ENCODE peak calls at places on chromosomes 6 and 20, in six cellular contexts. A, D, C, S, U and Y are unnamed samples.

GRCh38 chr6:76771076-76771634 is 692.1 kb downstream of the HTR1B start:
- DNase-seq in U (no peak), A (no peak), S (no peak), C (no peak), D (no peak), Y (peak)

GRCh38 chr20:63802469-63803240 is 28.4 kb downstream of the ZBTB46 start:
- DNase-seq in S (no peak), U (no peak), C (no peak), A (no peak), D (no peak), Y (no peak)

GRCh38 chr20:768426-768978 is at the start of gene SLC52A3:
- DNase-seq in D (peak), A (peak), U (no peak), C (no peak), S (peak), Y (peak)

GRCh38 chr20:53578492-53579222 is 15.0 kb downstream of the ZNF217 start:
- DNase-seq in A (peak), D (peak), S (peak), U (peak), C (no peak), Y (peak)

GRCh38 chr6:115976321-115976870 is 84.3 kb downstream of the FRK start:
- DNase-seq in A (no peak), D (no peak), C (no peak), S (no peak), U (no peak), Y (no peak)

GRCh38 chr20:23228912-23229311 is 121.7 kb upstream of the NXT1 start:
- DNase-seq in U (no peak), C (no peak), D (no peak), S (no peak), A (no peak), Y (no peak)

GRCh38 chr6:26305097-26305841 is 59.7 kb upstream of the BTN3A2 start:
- DNase-seq in A (peak), S (peak), U (no peak), C (no peak), D (peak), Y (peak)

GRCh38 chr6:13339863-13340635 is 11.7 kb upstream of the TBC1D7 start:
- DNase-seq in D (no peak), S (no peak), U (no peak), C (no peak), A (no peak), Y (no peak)

GRCh38 chr6:10759312-10759839 is 11.8 kb downstream of the TMEM14B start:
- DNase-seq in S (no peak), A (peak), D (peak), C (no peak), U (no peak), Y (no peak)

GRCh38 chr20:25526446-25526845 is 58.9 kb downstream of the NINL start:
- DNase-seq in D (no peak), A (no peak), U (no peak), C (no peak), S (no peak), Y (no peak)

GRCh38 chr6:162373192-162373591 is 354.4 kb downstream of the PRKN start:
- DNase-seq in S (no peak), C (no peak), U (no peak), D (peak), A (no peak), Y (no peak)

GRCh38 chr6:33886673-33887144 is 82.9 kb upstream of the MLN start:
- DNase-seq in C (no peak), U (no peak), D (no peak), S (peak), A (no peak), Y (no peak)

GRCh38 chr20:41509801-41510200 is 108.4 kb downstream of the CHD6 start:
- DNase-seq in A (no peak), U (no peak), S (peak), C (no peak), D (peak), Y (no peak)

GRCh38 chr6:18388252-18388651 is 1.1 kb downstream of the RNF144B start:
- DNase-seq in D (no peak), A (no peak), U (no peak), C (no peak), S (no peak), Y (no peak)

GRCh38 chr20:24950128-24950835 is 1.2 kb downstream of the CST7 start:
- DNase-seq in A (no peak), C (no peak), D (no peak), U (no peak), S (no peak), Y (peak)

DNA sequence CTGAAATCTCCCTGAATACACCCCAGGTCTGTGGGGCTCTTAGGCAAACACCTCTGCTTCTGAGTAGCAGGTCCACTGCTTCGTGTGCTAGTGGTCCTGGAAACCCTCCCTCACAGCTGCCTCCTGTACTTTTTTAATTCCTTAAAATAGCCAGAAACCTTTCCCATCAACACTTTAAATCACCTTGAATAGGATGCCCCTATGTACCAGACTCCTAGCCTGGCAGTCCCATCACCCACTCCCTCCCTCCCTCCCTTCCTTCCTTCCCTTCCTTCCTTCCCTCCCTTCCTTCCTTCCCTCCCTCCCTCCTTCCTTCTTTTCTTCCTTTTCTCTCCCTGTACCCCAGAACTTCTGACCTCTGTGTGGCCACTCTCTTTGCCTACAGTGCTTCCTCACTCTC is 239.3 kb upstream of the PRND start:
- DNase-seq in D (no peak), U (no peak), C (no peak), S (no peak), A (no peak), Y (no peak)
- TF ChIP-seq EP300 in D (no peak), U (no peak), C (no peak), S (no peak), A (no peak), Y (no peak)

GRCh38 chr6:158284340-158285210 is 27.7 kb upstream of the TULP4 start:
- DNase-seq in U (no peak), A (no peak), D (no peak), C (no peak), S (no peak), Y (no peak)
- TF ChIP-seq POLR2AphosphoS5 in U (no peak), A (no peak), D (no peak), C (no peak), S (no peak), Y (no peak)

GRCh38 chr6:31811645-31812044 is 3.4 kb downstream of the HSPA1L start:
- DNase-seq in D (no peak), U (no peak), C (no peak), A (no peak), S (no peak), Y (no peak)

GRCh38 chr6:31815025-31815838 is at the start of the genes HSPA1A and HSPA1L:
- DNase-seq in A (peak), C (peak), U (no peak), D (peak), S (peak), Y (peak)

GRCh38 chr6:31814677-31815024 is 432 bp downstream of the HSPA1L start:
- DNase-seq in C (peak), D (peak), S (peak), U (peak), A (peak), Y (peak)

GRCh38 chr6:31813463-31813849 is 1.6 kb downstream of the HSPA1L start:
- DNase-seq in S (no peak), D (no peak), C (no peak), U (no peak), A (no peak), Y (no peak)
- H3K27ac ChIP-seq in S (peak), D (peak), C (peak), U (peak), A (peak), Y (peak)

GRCh38 chr6:86122086-86122485 is 479.4 kb upstream of the SYNCRIP start:
- DNase-seq in S (no peak), C (no peak), U (no peak), A (no peak), D (no peak), Y (no peak)
- TF ChIP-seq EP300 in S (no peak), C (no peak), U (no peak), A (no peak), D (no peak), Y (no peak)